ENCODE peak calls at places on chromosomes 16 and 17, in six cellular contexts. B, N, Z, Y, V and F are unnamed samples.

GRCh38 chr17:73562896-73563295 is 81.3 kb downstream of the SDK2 start:
- DNase-seq in Y (no peak), V (no peak), Z (no peak), B (no peak), N (no peak), F (no peak)

GRCh38 chr16:23962001-23962400 is 126.2 kb downstream of the PRKCB start:
- DNase-seq in V (no peak), N (peak), B (no peak), Z (no peak), Y (no peak), F (peak)

GRCh38 chr16:51164167-51164566 is 13.1 kb upstream of the SALL1 start:
- DNase-seq in Y (no peak), N (peak), B (no peak), Z (no peak), V (no peak), F (no peak)

GRCh38 chr17:73480740-73481139 is 163.5 kb downstream of the SDK2 start:
- DNase-seq in N (no peak), B (no peak), Z (no peak), Y (no peak), V (no peak), F (peak)

GRCh38 chr16:11563493-11564040 is 23.2 kb downstream of the LITAF start:
- DNase-seq in B (no peak), Z (no peak), V (no peak), Y (no peak), N (no peak), F (no peak)

GRCh38 chr17:73069164-73069774 is 23.2 kb downstream of the SLC39A11 start:
- DNase-seq in V (peak), N (no peak), Y (no peak), B (no peak), Z (no peak), F (peak)

GRCh38 chr16:53489754-53490153 is 13.3 kb downstream of the AKTIP start:
- DNase-seq in Z (no peak), B (no peak), Y (no peak), V (no peak), N (no peak), F (no peak)

GRCh38 chr17:21288581-21289017 is 4.1 kb downstream of the MAP2K3 start:
- DNase-seq in B (no peak), Z (no peak), N (no peak), Y (no peak), V (peak), F (no peak)

GRCh38 chr16:15880909-15881308 is 7.5 kb downstream of the CEP20 start:
- DNase-seq in N (no peak), V (no peak), B (no peak), Z (no peak), Y (no peak), F (no peak)

GRCh38 chr16:14564323-14564722 is 65.7 kb downstream of the PARN start:
- DNase-seq in B (no peak), Y (no peak), N (no peak), Z (no peak), V (no peak), F (no peak)

GRCh38 chr16:81531415-81531814 is 86.8 kb downstream of the CMIP start:
- DNase-seq in V (no peak), Z (no peak), Y (no peak), N (no peak), B (no peak), F (no peak)